ENCODE peak calls at places on chromosomes 2 and 18, in five cellular contexts. H is IMR-90, Z is neuronal stem cell, S is H1, A is mesenchymal stem cell. D is an unnamed sample.

GRCh38 chr2:223109341-223109740 is 57.4 kb downstream of the KCNE4 start:
- DNase-seq in H (no peak), Z (no peak), S (no peak), A (no peak), D (no peak)

GRCh38 chr2:160061533-160062282 is 707 bp downstream of the PLA2R1 start:
- DNase-seq in H (no peak), Z (no peak), S (no peak), A (no peak), D (no peak)

GRCh38 chr2:65273344-65273743 is 45.7 kb downstream of the ACTR2 start:
- DNase-seq in H (no peak), Z (no peak), S (no peak), A (no peak), D (no peak)

GRCh38 chr2:136381722-136382633 is 264.0 kb upstream of the CXCR4 start:
- DNase-seq in H (no peak), Z (no peak), S (peak; percentile 24), A (no peak), D (no peak)

GRCh38 chr2:223528036-223528435 is 74.1 kb downstream of the SCG2 start:
- DNase-seq in H (peak; percentile 78), Z (no peak), S (no peak), A (no peak), D (no peak)

GRCh38 chr18:12155996-12156395 is 62.4 kb downstream of the ANKRD62 start:
- DNase-seq in H (no peak), Z (no peak), S (no peak), A (no peak), D (no peak)

GRCh38 chr2:181203412-181203811 is 223.0 kb downstream of the UBE2E3 start:
- DNase-seq in H (peak; percentile 83), Z (no peak), S (no peak), A (peak; percentile 54), D (no peak)

GRCh38 chr2:143617803-143618415 is 488.7 kb downstream of the ARHGAP15 start:
- DNase-seq in H (no peak), Z (no peak), S (no peak), A (no peak), D (no peak)

GRCh38 chr18:24470022-24470618 is 9.7 kb downstream of the HRH4 start:
- DNase-seq in H (no peak), Z (no peak), S (no peak), A (no peak), D (no peak)

GRCh38 chr2:230898661-230899091 is 26.4 kb downstream of the GPR55 start:
- DNase-seq in H (no peak), Z (no peak), S (no peak), A (no peak), D (peak; percentile 18)

GRCh38 chr2:28252308-28252707 is 140.3 kb upstream of the FOSL2 start:
- DNase-seq in H (no peak), Z (no peak), S (no peak), A (no peak), D (no peak)

GRCh38 chr2:26584191-26584590 is 57.0 kb downstream of the CIB4 start:
- DNase-seq in H (no peak), Z (no peak), S (no peak), A (no peak), D (peak; percentile 19)

GRCh38 chr2:42926438-42927333 is 134.3 kb upstream of the HAAO start:
- DNase-seq in H (no peak), Z (no peak), S (no peak), A (no peak), D (no peak)

GRCh38 chr2:42927334-42928160 is 135.2 kb upstream of the HAAO start:
- DNase-seq in H (peak; percentile 31), Z (no peak), S (no peak), A (no peak), D (no peak)

GRCh38 chr2:42929577-42929984 is 137.2 kb upstream of the HAAO start:
- DNase-seq in H (no peak), Z (no peak), S (no peak), A (no peak), D (no peak)

GRCh38 chr2:42928692-42929576 is 136.6 kb upstream of the HAAO start:
- DNase-seq in H (peak; percentile 47), Z (peak; percentile 42), S (peak; percentile 70), A (peak; percentile 58), D (peak; percentile 76)

GRCh38 chr2:42928161-42928691 is 135.8 kb upstream of the HAAO start:
- DNase-seq in H (no peak), Z (no peak), S (no peak), A (no peak), D (no peak)
- H4K91ac ChIP-seq in H (peak overlapping the region; percentile 26), Z (no peak overlapping the region), S (peak overlapping the region; percentile 5), A (no peak overlapping the region), D (no peak overlapping the region)

GRCh38 chr2:236688157-236688556 is 118.5 kb downstream of the ACKR3 start:
- DNase-seq in H (no peak), Z (no peak), S (no peak), A (no peak), D (no peak)
- H4K91ac ChIP-seq in H (no peak overlapping the region), Z (no peak overlapping the region), S (no peak overlapping the region), A (no peak overlapping the region), D (no peak overlapping the region)

GRCh38 chr18:51196116-51196810 is 1.2 kb downstream of the MEX3C start:
- DNase-seq in H (peak; percentile 15), Z (peak; percentile 5), S (no peak), A (peak; percentile 34), D (no peak)

GRCh38 chr18:51195602-51196115 is 1.8 kb downstream of the MEX3C start:
- DNase-seq in H (peak; percentile 60), Z (peak; percentile 68), S (peak; percentile 48), A (peak; percentile 46), D (peak; percentile 69)

GRCh38 chr18:51197661-51198424 is at the start of gene MEX3C:
- DNase-seq in H (peak; percentile 99), Z (peak; percentile 100), S (peak; percentile 99), A (peak; percentile 99), D (peak; percentile 99)

GRCh38 chr18:51195086-51195601 is 2.3 kb downstream of the MEX3C start:
- DNase-seq in H (peak; percentile 49), Z (peak; percentile 2), S (no peak), A (peak; percentile 37), D (no peak)

GRCh38 chr18:51196811-51197660 is 445 bp downstream of the MEX3C start:
- DNase-seq in H (peak; percentile 51), Z (peak; percentile 14), S (peak; percentile 84), A (peak; percentile 62), D (peak; percentile 38)
- H4K91ac ChIP-seq in H (peak overlapping the region; percentile 55), Z (no peak overlapping the region), S (no peak overlapping the region), A (peak overlapping the region; percentile 96), D (no peak overlapping the region)

GRCh38 chr18:48962857-48963554 is 12.2 kb upstream of the SMAD7 start:
- DNase-seq in H (peak; percentile 90), Z (no peak), S (no peak), A (peak; percentile 69), D (no peak)

GRCh38 chr18:48961547-48961946 is 10.8 kb upstream of the SMAD7 start:
- DNase-seq in H (peak; percentile 52), Z (no peak), S (no peak), A (peak; percentile 82), D (no peak)

GRCh38 chr18:48962252-48962856 is 11.6 kb upstream of the SMAD7 start:
- DNase-seq in H (no peak), Z (no peak), S (no peak), A (no peak), D (no peak)

GRCh38 chr18:48966523-48966922 is 15.8 kb upstream of the SMAD7 start:
- DNase-seq in H (no peak), Z (no peak), S (no peak), A (no peak), D (no peak)

DNA sequence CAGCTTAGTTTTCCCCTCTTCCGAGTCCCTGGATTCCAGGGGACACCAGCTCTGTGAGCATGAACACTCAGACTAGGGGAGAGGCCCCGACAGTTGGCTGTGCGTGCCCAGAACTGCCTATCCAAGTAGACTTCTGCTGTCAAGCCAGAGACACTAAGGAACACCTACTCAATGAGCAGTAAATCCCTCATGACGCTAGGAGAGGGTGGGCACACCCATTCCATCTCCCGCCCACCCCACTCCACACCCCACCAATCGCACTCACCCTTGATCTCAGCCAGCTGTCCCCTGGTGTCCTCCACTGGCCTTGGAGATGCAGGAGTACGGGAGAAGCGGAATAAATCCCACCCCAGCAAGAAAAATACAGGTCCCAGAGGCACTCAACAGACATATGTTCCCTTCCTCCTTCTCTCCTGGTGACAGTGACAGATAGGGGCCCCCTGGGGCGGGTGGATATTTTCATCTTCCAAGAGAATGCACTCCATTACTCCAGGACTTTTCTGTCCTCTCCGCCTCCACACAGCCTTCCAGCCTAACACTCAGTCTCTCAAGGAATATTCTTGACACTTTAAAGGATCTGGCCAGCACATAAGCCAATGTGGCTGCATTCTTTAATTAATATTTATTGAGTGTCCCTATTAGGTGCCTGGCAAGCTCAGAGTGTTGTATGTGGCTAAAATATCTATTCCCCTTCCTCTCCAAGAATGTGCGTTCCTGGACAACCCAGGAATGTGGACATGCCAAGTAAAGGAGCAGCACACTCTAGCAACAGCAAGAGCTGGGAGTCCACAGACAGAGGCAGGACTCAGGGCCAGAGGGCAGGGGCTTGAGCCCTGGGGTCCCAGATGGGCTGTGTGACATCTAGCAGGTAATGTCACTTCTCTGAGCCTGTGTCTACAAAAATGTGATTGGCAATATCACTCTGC is 13.1 kb upstream of the SMAD7 start:
- DNase-seq in H (no peak), Z (no peak), S (no peak), A (no peak), D (no peak)
- H4K91ac ChIP-seq in H (no peak overlapping the region), Z (no peak overlapping the region), S (peak overlapping the region; percentile 38), A (no peak overlapping the region), D (no peak overlapping the region)

DNA sequence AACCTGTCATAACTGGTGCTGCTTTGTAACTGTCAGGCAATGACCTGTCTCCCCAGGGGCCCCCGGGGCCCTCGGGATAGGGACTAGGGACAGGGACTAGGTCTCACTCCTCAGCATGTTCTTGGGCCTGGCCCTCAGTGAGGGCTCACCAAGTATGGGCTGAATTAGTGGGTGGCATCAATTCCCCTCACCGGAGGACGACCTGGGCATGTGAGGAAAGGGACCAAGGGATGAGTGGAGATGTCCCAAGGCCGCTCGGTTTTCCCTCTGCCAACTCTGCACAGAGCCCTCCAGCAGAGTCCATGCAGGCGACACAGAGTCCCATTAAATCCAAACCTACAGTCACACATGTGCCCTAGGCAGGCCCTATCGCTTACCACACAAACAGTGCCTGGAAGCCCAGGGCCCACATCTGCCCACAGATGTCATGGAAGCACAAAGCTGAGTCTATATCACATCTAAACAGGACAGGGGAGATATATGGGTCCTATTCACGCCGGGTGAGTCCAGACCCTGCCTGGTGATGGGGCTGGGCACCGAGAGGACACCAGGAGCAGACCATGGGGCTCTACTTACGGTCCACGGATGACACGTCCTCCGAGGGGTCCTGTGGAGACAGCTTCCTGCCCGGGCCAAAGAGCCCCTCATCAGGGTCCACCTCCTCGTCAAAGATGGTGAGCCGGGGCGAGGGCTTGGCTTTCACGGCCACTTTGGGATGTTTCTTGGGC is 26.6 kb downstream of the HS1BP3 start:
- DNase-seq in H (no peak), Z (no peak), S (no peak), A (no peak), D (no peak)
- H4K91ac ChIP-seq in H (no peak overlapping the region), Z (no peak overlapping the region), S (no peak overlapping the region), A (no peak overlapping the region), D (no peak overlapping the region)